ENCODE peak calls at places on chromosomes 7 and 10, in four cellular contexts. B is GM12878, K is transverse colon, U is stomach. H is an unnamed sample.

GRCh38 chr7:28623105-28623730 is 210.9 kb downstream of the CREB5 start:
- DNase-seq in K (no peak), B (no peak), U (no peak), H (no peak)

GRCh38 chr10:43471146-43471545 is 34.2 kb downstream of the ZNF487 start:
- DNase-seq in K (no peak), U (no peak), B (no peak), H (no peak)

GRCh38 chr7:55111007-55111406 is 92.2 kb downstream of the EGFR start:
- DNase-seq in B (no peak), K (no peak), U (no peak), H (no peak)

GRCh38 chr7:126792501-126792900 is 460.2 kb downstream of the GRM8 start:
- DNase-seq in B (no peak), K (no peak), U (no peak), H (no peak)

GRCh38 chr7:137668404-137668803 is 178.4 kb downstream of the DGKI start:
- DNase-seq in U (no peak), K (no peak), B (no peak), H (no peak)

GRCh38 chr10:79488870-79489269 is 23.5 kb upstream of the EIF5AL1 start:
- DNase-seq in K (no peak), B (no peak), U (no peak), H (no peak)

GRCh38 chr10:78862328-78862640 is 206.5 kb upstream of the ZMIZ1 start:
- DNase-seq in K (no peak), B (no peak), U (no peak), H (no peak)

GRCh38 chr10:132889556-132889955 is 52.8 kb downstream of the CFAP46 start:
- DNase-seq in K (no peak), B (no peak), U (no peak), H (no peak)

GRCh38 chr7:130903358-130903974 is 169.5 kb upstream of the KLF14 start:
- DNase-seq in B (no peak), K (no peak), U (no peak), H (no peak)

GRCh38 chr7:24503511-24503910 is 69.7 kb upstream of the PALS2 start:
- DNase-seq in U (no peak), K (no peak), B (no peak), H (no peak)

GRCh38 chr10:33871557-33871956 is 537.1 kb upstream of the NRP1 start:
- DNase-seq in K (no peak), U (no peak), B (no peak), H (no peak)

GRCh38 chr10:52783726-52784125 is 11.1 kb upstream of the MBL2 start:
- DNase-seq in B (no peak), U (no peak), K (no peak), H (no peak)

GRCh38 chr10:17871036-17871435 is 61.9 kb downstream of the MRC1 start:
- DNase-seq in B (no peak), K (no peak), U (no peak), H (no peak)

GRCh38 chr10:15172306-15172840 is 3.9 kb upstream of the NMT2 start:
- DNase-seq in B (no peak), K (no peak), U (no peak), H (no peak)

GRCh38 chr10:71212249-71213126 is at the start of gene UNC5B:
- DNase-seq in B (no peak), K (peak; percentile 89), U (peak; percentile 92), H (no peak)

GRCh38 chr7:363626-364025 is 73.7 kb downstream of the FOXL3 start:
- DNase-seq in B (no peak), K (no peak), U (no peak), H (no peak)

GRCh38 chr7:138898255-138898654 is 82.9 kb downstream of the KIAA1549 start:
- DNase-seq in B (peak; percentile 9), K (no peak), U (no peak), H (no peak)

GRCh38 chr7:12162420-12163113 is 48.5 kb upstream of the TMEM106B start:
- DNase-seq in U (no peak), K (no peak), B (no peak), H (no peak)

GRCh38 chr10:84537447-84537931 is 209.1 kb downstream of the CCSER2 start:
- DNase-seq in U (peak; percentile 59), B (no peak), K (peak; percentile 49), H (no peak)

GRCh38 chr10:132264306-132264950 is 43.3 kb downstream of the STK32C start:
- DNase-seq in B (no peak), U (no peak), K (no peak), H (no peak)

GRCh38 chr10:117365612-117366011 is 9.6 kb downstream of the PDZD8 start:
- DNase-seq in U (peak; percentile 71), K (peak; percentile 36), B (no peak), H (no peak)

GRCh38 chr10:59817806-59818205 is 64.6 kb upstream of the MRLN start:
- DNase-seq in U (no peak), K (no peak), B (no peak), H (no peak)

GRCh38 chr7:100865971-100866720 is 1.0 kb upstream of the TRIP6 start:
- DNase-seq in U (peak; percentile 91), B (no peak), K (peak; percentile 86), H (no peak)

GRCh38 chr10:21265622-21266021 is 259.9 kb downstream of the SKIDA1 start:
- DNase-seq in K (no peak), B (no peak), U (no peak), H (no peak)

GRCh38 chr7:158077441-158077840 is 510.2 kb downstream of the PTPRN2 start:
- DNase-seq in K (no peak), U (no peak), B (no peak), H (no peak)

GRCh38 chr10:110448682-110449418 is 48.9 kb upstream of the DUSP5 start:
- DNase-seq in B (no peak), K (no peak), U (no peak), H (no peak)

GRCh38 chr7:100360102-100360607 is 2.2 kb downstream of the PILRB start:
- DNase-seq in U (no peak), K (no peak), B (no peak), H (no peak)

GRCh38 chr10:48450811-48451466 is 144.5 kb downstream of the MAPK8 start:
- DNase-seq in K (no peak), B (no peak), U (peak; percentile 22), H (peak; percentile 87)

GRCh38 chr10:81784111-81784597 is 90.8 kb upstream of the NRG3 start:
- DNase-seq in K (no peak), U (no peak), B (no peak), H (no peak)

GRCh38 chr10:126171555-126171954 is 216.7 kb downstream of the ADAM12 start:
- DNase-seq in K (no peak), B (no peak), U (no peak), H (no peak)

GRCh38 chr10:132172091-132173066 is 14.4 kb upstream of the DPYSL4 start:
- DNase-seq in B (no peak), K (no peak), U (no peak), H (no peak)

GRCh38 chr10:97468162-97468561 is 22.2 kb downstream of the ZDHHC16 start:
- DNase-seq in U (peak; percentile 32), B (peak; percentile 7), K (peak; percentile 71), H (no peak)

GRCh38 chr10:24979685-24980084 is 27.3 kb upstream of the PRTFDC1 start:
- DNase-seq in K (no peak), B (no peak), U (no peak), H (no peak)

GRCh38 chr7:142301923-142302550 is 44.2 kb upstream of the PRSS58 start:
- DNase-seq in B (no peak), U (no peak), K (no peak), H (peak; percentile 39)

GRCh38 chr10:61186408-61186807 is 242.4 kb upstream of the RHOBTB1 start:
- DNase-seq in K (no peak), B (no peak), U (no peak), H (no peak)

GRCh38 chr7:22576941-22577927 is 77.2 kb upstream of the STEAP1B start:
- DNase-seq in K (no peak), B (no peak), U (no peak), H (no peak)
- TF ChIP-seq EP300 in K (no peak), B (no peak), U (no peak), H (no peak)

GRCh38 chr7:20331912-20332317 is 1.2 kb downstream of the ITGB8 start:
- DNase-seq in B (no peak), K (no peak), U (no peak), H (no peak)

GRCh38 chr7:20330176-20330796 is 414 bp upstream of the ITGB8 start:
- DNase-seq in B (no peak), K (peak; percentile 83), U (peak; percentile 81), H (peak; percentile 95)

GRCh38 chr7:20329389-20330175 is 1.1 kb upstream of the ITGB8 start:
- DNase-seq in U (peak; percentile 59), B (peak; percentile 76), K (peak; percentile 71), H (peak; percentile 93)

GRCh38 chr7:20331231-20331880 is 656 bp downstream of the ITGB8 start:
- DNase-seq in K (peak; percentile 57), B (no peak), U (peak; percentile 53), H (no peak)

GRCh38 chr7:20330797-20331230 is at the start of gene ITGB8:
- DNase-seq in B (no peak), K (no peak), U (peak; percentile 37), H (no peak)
- TF ChIP-seq POLR2AphosphoS5 in B (peak; percentile 59), K (no peak), U (no peak), H (no peak)

GRCh38 chr10:122854648-122855047 is 9.0 kb upstream of the CUZD1 start:
- DNase-seq in B (no peak), K (no peak), U (no peak), H (no peak)
- TF ChIP-seq POLR2A in B (no peak), K (no peak), U (no peak), H (no peak)

DNA sequence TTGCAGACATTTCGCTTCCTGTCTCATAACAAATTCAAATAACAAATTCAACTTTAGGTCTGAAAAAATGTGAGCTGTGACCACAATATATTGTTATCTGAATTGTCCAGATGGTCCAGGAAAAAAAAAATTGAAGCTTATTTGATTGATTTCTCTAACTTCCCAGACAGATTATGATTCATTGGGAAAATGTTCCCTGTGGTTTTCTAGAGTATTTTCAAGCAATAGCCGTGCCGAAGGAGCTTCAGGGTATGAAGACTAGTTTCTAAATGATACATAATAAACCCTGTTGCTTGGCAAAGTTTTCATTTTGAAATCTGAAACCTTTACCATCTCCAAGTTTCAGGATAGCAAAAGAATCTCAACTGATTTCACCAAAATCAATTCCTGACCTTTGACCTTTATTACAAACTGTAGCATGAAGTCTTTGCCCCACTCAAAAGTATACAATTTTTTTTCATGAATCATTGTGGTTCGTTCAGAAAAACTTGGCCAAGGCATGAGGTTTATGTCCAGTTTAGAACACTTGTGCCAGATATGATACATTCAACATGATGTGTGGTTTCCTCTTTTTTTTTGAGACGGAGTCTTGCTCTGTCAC is 109.9 kb downstream of the JCAD start:
- DNase-seq in K (no peak), B (no peak), U (no peak), H (no peak)
- TF ChIP-seq EP300 in K (no peak), B (no peak), U (no peak), H (no peak)

H was measured in esophagus muscularis mucosa.